ENCODE peak calls at places on chromosomes 1 and 21, in nine cellular contexts. One of them, this sample, is unnamed.
A peak's percentile ranks its signal among the peaks of the same experiment; 100 is the strongest.

GRCh38 chr1:50279622-50280320 is 143.5 kb downstream of the DMRTA2 start:
- DNase-seq in omental fat pad: no peak
- DNase-seq in GM04503: no peak
- DNase-seq in activated gamma-delta T cell treated with anti-CD3 and anti-CD28 coated beads, Interleukin-2, amount 50 U/mL, for 16 hours: no peak
- DNase-seq in EL: no peak
- DNase-seq in transverse colon: no peak
- DNase-seq in substantia nigra: no peak
- DNase-seq in tibial artery: no peak
- DNase-seq in activated T-cell treated with anti-CD3 and anti-CD28 coated beads for 24 hours: no peak
- DNase-seq in this sample: no peak

GRCh38 chr1:1127551-1128451 is 11.9 kb upstream of the C1orf159 start:
- DNase-seq in omental fat pad: no peak
- DNase-seq in GM04503: no peak
- DNase-seq in activated gamma-delta T cell treated with anti-CD3 and anti-CD28 coated beads, Interleukin-2, amount 50 U/mL, for 16 hours: no peak
- DNase-seq in EL: no peak
- DNase-seq in transverse colon: peak; percentile 32
- DNase-seq in substantia nigra: no peak
- DNase-seq in tibial artery: no peak
- DNase-seq in activated T-cell treated with anti-CD3 and anti-CD28 coated beads for 24 hours: no peak
- DNase-seq in this sample: no peak

GRCh38 chr1:93461236-93461635 is 13.3 kb downstream of the FNBP1L start:
- DNase-seq in omental fat pad: no peak
- DNase-seq in GM04503: no peak
- DNase-seq in activated gamma-delta T cell treated with anti-CD3 and anti-CD28 coated beads, Interleukin-2, amount 50 U/mL, for 16 hours: no peak
- DNase-seq in EL: no peak
- DNase-seq in transverse colon: no peak
- DNase-seq in substantia nigra: no peak
- DNase-seq in tibial artery: no peak
- DNase-seq in activated T-cell treated with anti-CD3 and anti-CD28 coated beads for 24 hours: no peak
- DNase-seq in this sample: no peak

GRCh38 chr21:38223893-38224540 is 32.8 kb upstream of the KCNJ15 start:
- DNase-seq in omental fat pad: no peak
- DNase-seq in GM04503: no peak
- DNase-seq in activated gamma-delta T cell treated with anti-CD3 and anti-CD28 coated beads, Interleukin-2, amount 50 U/mL, for 16 hours: no peak
- DNase-seq in EL: no peak
- DNase-seq in transverse colon: no peak
- DNase-seq in substantia nigra: no peak
- DNase-seq in tibial artery: no peak
- DNase-seq in activated T-cell treated with anti-CD3 and anti-CD28 coated beads for 24 hours: no peak
- DNase-seq in this sample: no peak

GRCh38 chr1:246703581-246703980 is 20.6 kb upstream of the SCCPDH start:
- DNase-seq in omental fat pad: no peak
- DNase-seq in GM04503: no peak
- DNase-seq in activated gamma-delta T cell treated with anti-CD3 and anti-CD28 coated beads, Interleukin-2, amount 50 U/mL, for 16 hours: no peak
- DNase-seq in EL: no peak
- DNase-seq in transverse colon: peak; percentile 69
- DNase-seq in substantia nigra: no peak
- DNase-seq in tibial artery: no peak
- DNase-seq in activated T-cell treated with anti-CD3 and anti-CD28 coated beads for 24 hours: no peak
- DNase-seq in this sample: no peak

GRCh38 chr1:55669308-55669707 is 454.1 kb upstream of the USP24 start:
- DNase-seq in omental fat pad: no peak
- DNase-seq in GM04503: peak; percentile 51
- DNase-seq in activated gamma-delta T cell treated with anti-CD3 and anti-CD28 coated beads, Interleukin-2, amount 50 U/mL, for 16 hours: no peak
- DNase-seq in EL: no peak
- DNase-seq in transverse colon: no peak
- DNase-seq in substantia nigra: no peak
- DNase-seq in tibial artery: no peak
- DNase-seq in activated T-cell treated with anti-CD3 and anti-CD28 coated beads for 24 hours: no peak
- DNase-seq in this sample: no peak

GRCh38 chr1:113307771-113308451 is 82.4 kb upstream of the MAGI3 start:
- DNase-seq in omental fat pad: no peak
- DNase-seq in GM04503: peak; percentile 6
- DNase-seq in activated gamma-delta T cell treated with anti-CD3 and anti-CD28 coated beads, Interleukin-2, amount 50 U/mL, for 16 hours: no peak
- DNase-seq in EL: no peak
- DNase-seq in transverse colon: no peak
- DNase-seq in substantia nigra: no peak
- DNase-seq in tibial artery: no peak
- DNase-seq in activated T-cell treated with anti-CD3 and anti-CD28 coated beads for 24 hours: no peak
- DNase-seq in this sample: no peak

GRCh38 chr1:31504001-31504400 is 72.3 kb upstream of the TINAGL1 start:
- DNase-seq in omental fat pad: no peak
- DNase-seq in GM04503: no peak
- DNase-seq in activated gamma-delta T cell treated with anti-CD3 and anti-CD28 coated beads, Interleukin-2, amount 50 U/mL, for 16 hours: no peak
- DNase-seq in EL: no peak
- DNase-seq in transverse colon: no peak
- DNase-seq in substantia nigra: no peak
- DNase-seq in tibial artery: no peak
- DNase-seq in activated T-cell treated with anti-CD3 and anti-CD28 coated beads for 24 hours: no peak
- DNase-seq in this sample: no peak

GRCh38 chr1:221715321-221716169 is 26.3 kb downstream of the DUSP10 start:
- DNase-seq in omental fat pad: no peak
- DNase-seq in GM04503: no peak
- DNase-seq in activated gamma-delta T cell treated with anti-CD3 and anti-CD28 coated beads, Interleukin-2, amount 50 U/mL, for 16 hours: no peak
- DNase-seq in EL: peak; percentile 55
- DNase-seq in transverse colon: no peak
- DNase-seq in substantia nigra: no peak
- DNase-seq in tibial artery: no peak
- DNase-seq in activated T-cell treated with anti-CD3 and anti-CD28 coated beads for 24 hours: no peak
- DNase-seq in this sample: peak; percentile 69

GRCh38 chr1:115258302-115258866 is 79.7 kb downstream of the NGF start:
- DNase-seq in omental fat pad: no peak
- DNase-seq in GM04503: no peak
- DNase-seq in activated gamma-delta T cell treated with anti-CD3 and anti-CD28 coated beads, Interleukin-2, amount 50 U/mL, for 16 hours: no peak
- DNase-seq in EL: peak; percentile 83
- DNase-seq in transverse colon: no peak
- DNase-seq in substantia nigra: no peak
- DNase-seq in tibial artery: no peak
- DNase-seq in activated T-cell treated with anti-CD3 and anti-CD28 coated beads for 24 hours: no peak
- DNase-seq in this sample: no peak

GRCh38 chr1:246210751-246211150 is 296.3 kb downstream of the SMYD3 start:
- DNase-seq in omental fat pad: no peak
- DNase-seq in GM04503: no peak
- DNase-seq in activated gamma-delta T cell treated with anti-CD3 and anti-CD28 coated beads, Interleukin-2, amount 50 U/mL, for 16 hours: no peak
- DNase-seq in EL: no peak
- DNase-seq in transverse colon: no peak
- DNase-seq in substantia nigra: no peak
- DNase-seq in tibial artery: no peak
- DNase-seq in activated T-cell treated with anti-CD3 and anti-CD28 coated beads for 24 hours: no peak
- DNase-seq in this sample: peak; percentile 76

GRCh38 chr1:53691326-53691725 is 47.6 kb downstream of the GLIS1 start:
- DNase-seq in omental fat pad: no peak
- DNase-seq in GM04503: no peak
- DNase-seq in activated gamma-delta T cell treated with anti-CD3 and anti-CD28 coated beads, Interleukin-2, amount 50 U/mL, for 16 hours: no peak
- DNase-seq in EL: no peak
- DNase-seq in transverse colon: no peak
- DNase-seq in substantia nigra: no peak
- DNase-seq in tibial artery: no peak
- DNase-seq in activated T-cell treated with anti-CD3 and anti-CD28 coated beads for 24 hours: no peak
- DNase-seq in this sample: no peak

This sample was measured in BE2C.